ENCODE peak calls at places on chromosome 1, in ten cellular contexts. One of them, this sample, is unnamed.

GRCh38 chr1:219329606-219330005 is 155.9 kb downstream of the LYPLAL1 start:
- DNase-seq in nephron progenitor cell: no peak
- DNase-seq in progenitor cell of endocrine pancreas: no peak
- DNase-seq in GM20000: no peak
- DNase-seq in neural crest cell: no peak
- DNase-seq in cardiac fibroblast: peak
- DNase-seq in pancreas: no peak
- DNase-seq in lower lobe of right lung: no peak
- DNase-seq in breast epithelium: no peak
- DNase-seq in cardiac muscle cell: peak
- DNase-seq in this sample: no peak

GRCh38 chr1:188709146-188709545 is 1768.5 kb downstream of the BRINP3 start:
- DNase-seq in nephron progenitor cell: no peak
- DNase-seq in progenitor cell of endocrine pancreas: no peak
- DNase-seq in GM20000: no peak
- DNase-seq in neural crest cell: no peak
- DNase-seq in cardiac fibroblast: peak
- DNase-seq in pancreas: no peak
- DNase-seq in lower lobe of right lung: no peak
- DNase-seq in breast epithelium: no peak
- DNase-seq in cardiac muscle cell: peak
- DNase-seq in this sample: no peak

GRCh38 chr1:17635811-17636210 is 96.3 kb downstream of the ARHGEF10L start:
- DNase-seq in nephron progenitor cell: no peak
- DNase-seq in progenitor cell of endocrine pancreas: no peak
- DNase-seq in GM20000: no peak
- DNase-seq in neural crest cell: no peak
- DNase-seq in cardiac fibroblast: no peak
- DNase-seq in pancreas: peak
- DNase-seq in lower lobe of right lung: peak
- DNase-seq in breast epithelium: no peak
- DNase-seq in cardiac muscle cell: no peak
- DNase-seq in this sample: no peak

GRCh38 chr1:43472087-43472462 is 18.3 kb upstream of the HYI start:
- DNase-seq in nephron progenitor cell: no peak
- DNase-seq in progenitor cell of endocrine pancreas: no peak
- DNase-seq in GM20000: no peak
- DNase-seq in neural crest cell: no peak
- DNase-seq in cardiac fibroblast: no peak
- DNase-seq in pancreas: no peak
- DNase-seq in lower lobe of right lung: no peak
- DNase-seq in breast epithelium: no peak
- DNase-seq in cardiac muscle cell: no peak
- DNase-seq in this sample: no peak

GRCh38 chr1:180923024-180923841 is 10.5 kb downstream of the KIAA1614 start:
- DNase-seq in nephron progenitor cell: peak
- DNase-seq in progenitor cell of endocrine pancreas: no peak
- DNase-seq in GM20000: no peak
- DNase-seq in neural crest cell: no peak
- DNase-seq in cardiac fibroblast: peak
- DNase-seq in pancreas: no peak
- DNase-seq in lower lobe of right lung: no peak
- DNase-seq in breast epithelium: no peak
- DNase-seq in cardiac muscle cell: peak
- DNase-seq in this sample: no peak

GRCh38 chr1:8666394-8667167 is 150.9 kb downstream of the RERE start:
- DNase-seq in nephron progenitor cell: no peak
- DNase-seq in progenitor cell of endocrine pancreas: no peak
- DNase-seq in GM20000: no peak
- DNase-seq in neural crest cell: no peak
- DNase-seq in cardiac fibroblast: peak
- DNase-seq in pancreas: no peak
- DNase-seq in lower lobe of right lung: no peak
- DNase-seq in breast epithelium: no peak
- DNase-seq in cardiac muscle cell: peak
- DNase-seq in this sample: no peak

GRCh38 chr1:160539896-160540858 is 17.1 kb upstream of the SLAMF6 start:
- DNase-seq in nephron progenitor cell: no peak
- DNase-seq in progenitor cell of endocrine pancreas: no peak
- DNase-seq in GM20000: peak
- DNase-seq in neural crest cell: no peak
- DNase-seq in cardiac fibroblast: peak
- DNase-seq in pancreas: peak
- DNase-seq in lower lobe of right lung: no peak
- DNase-seq in breast epithelium: no peak
- DNase-seq in cardiac muscle cell: peak
- DNase-seq in this sample: no peak

GRCh38 chr1:5831600-5832335 is 160.5 kb downstream of the NPHP4 start:
- DNase-seq in nephron progenitor cell: no peak
- DNase-seq in progenitor cell of endocrine pancreas: no peak
- DNase-seq in GM20000: no peak
- DNase-seq in neural crest cell: no peak
- DNase-seq in cardiac fibroblast: no peak
- DNase-seq in pancreas: no peak
- DNase-seq in lower lobe of right lung: no peak
- DNase-seq in breast epithelium: no peak
- DNase-seq in cardiac muscle cell: no peak
- DNase-seq in this sample: no peak

GRCh38 chr1:8962812-8963669 is 17.4 kb downstream of the CA6 start:
- DNase-seq in nephron progenitor cell: peak
- DNase-seq in progenitor cell of endocrine pancreas: peak
- DNase-seq in GM20000: peak
- DNase-seq in neural crest cell: no peak
- DNase-seq in cardiac fibroblast: peak
- DNase-seq in pancreas: no peak
- DNase-seq in lower lobe of right lung: peak
- DNase-seq in breast epithelium: no peak
- DNase-seq in cardiac muscle cell: peak
- DNase-seq in this sample: no peak

GRCh38 chr1:3068400-3069361 is at the start of gene PRDM16:
- DNase-seq in nephron progenitor cell: peak
- DNase-seq in progenitor cell of endocrine pancreas: peak
- DNase-seq in GM20000: no peak
- DNase-seq in neural crest cell: no peak
- DNase-seq in cardiac fibroblast: peak
- DNase-seq in pancreas: peak
- DNase-seq in lower lobe of right lung: peak
- DNase-seq in breast epithelium: no peak
- DNase-seq in cardiac muscle cell: peak
- DNase-seq in this sample: no peak

GRCh38 chr1:240739754-240740153 is 127.8 kb upstream of the GREM2 start:
- DNase-seq in nephron progenitor cell: no peak
- DNase-seq in progenitor cell of endocrine pancreas: no peak
- DNase-seq in GM20000: no peak
- DNase-seq in neural crest cell: no peak
- DNase-seq in cardiac fibroblast: peak
- DNase-seq in pancreas: no peak
- DNase-seq in lower lobe of right lung: no peak
- DNase-seq in breast epithelium: no peak
- DNase-seq in cardiac muscle cell: no peak
- DNase-seq in this sample: no peak

GRCh38 chr1:7298749-7299151 is 472.3 kb upstream of the VAMP3 start:
- DNase-seq in nephron progenitor cell: no peak
- DNase-seq in progenitor cell of endocrine pancreas: no peak
- DNase-seq in GM20000: no peak
- DNase-seq in neural crest cell: no peak
- DNase-seq in cardiac fibroblast: peak
- DNase-seq in pancreas: no peak
- DNase-seq in lower lobe of right lung: no peak
- DNase-seq in breast epithelium: no peak
- DNase-seq in cardiac muscle cell: peak
- DNase-seq in this sample: peak

GRCh38 chr1:59685666-59686065 is 129.1 kb upstream of the HOOK1 start:
- DNase-seq in nephron progenitor cell: no peak
- DNase-seq in progenitor cell of endocrine pancreas: no peak
- DNase-seq in GM20000: no peak
- DNase-seq in neural crest cell: no peak
- DNase-seq in cardiac fibroblast: no peak
- DNase-seq in pancreas: no peak
- DNase-seq in lower lobe of right lung: no peak
- DNase-seq in breast epithelium: no peak
- DNase-seq in cardiac muscle cell: no peak
- DNase-seq in this sample: no peak

GRCh38 chr1:27575861-27576331 is 28.0 kb downstream of the AHDC1 start:
- DNase-seq in nephron progenitor cell: peak
- DNase-seq in progenitor cell of endocrine pancreas: peak
- DNase-seq in GM20000: peak
- DNase-seq in neural crest cell: no peak
- DNase-seq in cardiac fibroblast: peak
- DNase-seq in pancreas: peak
- DNase-seq in lower lobe of right lung: peak
- DNase-seq in breast epithelium: no peak
- DNase-seq in cardiac muscle cell: peak
- DNase-seq in this sample: no peak

DNA sequence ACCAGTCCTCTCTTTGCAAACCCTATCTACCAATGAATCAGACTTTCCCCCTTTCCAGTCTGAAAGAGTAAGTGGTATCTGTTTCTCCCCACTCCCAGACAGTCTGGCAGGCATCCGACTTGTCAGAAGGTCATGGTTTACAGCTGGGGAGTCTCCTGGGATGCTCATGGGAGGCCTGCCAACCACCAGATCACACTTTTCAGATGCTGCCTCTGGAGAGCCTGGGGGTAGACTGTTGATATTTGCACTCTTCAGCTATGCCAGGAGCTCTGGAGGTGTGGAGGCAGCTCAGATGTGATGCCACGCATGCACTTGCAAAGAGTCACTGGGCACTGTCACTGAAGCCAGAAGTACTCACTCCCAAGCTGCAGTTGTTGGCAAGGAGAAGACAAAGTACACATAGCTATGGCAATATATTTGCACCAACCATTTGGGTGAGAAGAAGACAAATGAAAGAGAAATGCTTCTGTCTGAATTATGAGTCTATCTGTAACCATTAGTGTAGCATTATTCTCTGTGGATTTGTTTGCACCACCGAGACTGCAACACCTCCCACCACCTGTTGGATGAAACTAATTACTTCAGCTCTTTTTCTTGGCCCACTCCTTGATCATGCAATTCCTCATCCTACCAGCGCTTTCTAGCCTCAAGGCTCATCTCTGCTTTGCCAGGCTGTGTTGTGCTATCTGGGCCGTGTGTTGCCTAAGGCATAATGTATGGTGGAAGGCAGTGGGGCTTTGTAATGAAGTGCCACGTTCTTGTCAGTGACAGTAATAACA is 133.0 kb upstream of the SPAG17 start:
- DNase-seq in nephron progenitor cell: no peak
- DNase-seq in progenitor cell of endocrine pancreas: no peak
- DNase-seq in GM20000: no peak
- DNase-seq in neural crest cell: no peak
- DNase-seq in cardiac fibroblast: peak
- DNase-seq in pancreas: no peak
- DNase-seq in lower lobe of right lung: no peak
- DNase-seq in breast epithelium: no peak
- DNase-seq in cardiac muscle cell: peak
- DNase-seq in this sample: no peak
- TF ChIP-seq CTCF in nephron progenitor cell: no peak
- TF ChIP-seq CTCF in progenitor cell of endocrine pancreas: no peak
- TF ChIP-seq CTCF in GM20000: no peak
- TF ChIP-seq CTCF in neural crest cell: no peak
- TF ChIP-seq CTCF in cardiac fibroblast: no peak
- TF ChIP-seq CTCF in pancreas: no peak
- TF ChIP-seq CTCF in lower lobe of right lung: no peak
- TF ChIP-seq CTCF in breast epithelium: no peak
- TF ChIP-seq CTCF in cardiac muscle cell: no peak
- TF ChIP-seq CTCF in this sample: no peak

GRCh38 chr1:113963281-113963906 is 15.9 kb upstream of the OLFML3 start:
- DNase-seq in nephron progenitor cell: no peak
- DNase-seq in progenitor cell of endocrine pancreas: no peak
- DNase-seq in GM20000: no peak
- DNase-seq in neural crest cell: no peak
- DNase-seq in cardiac fibroblast: peak
- DNase-seq in pancreas: no peak
- DNase-seq in lower lobe of right lung: no peak
- DNase-seq in breast epithelium: no peak
- DNase-seq in cardiac muscle cell: peak
- DNase-seq in this sample: no peak
- TF ChIP-seq CTCF in nephron progenitor cell: no peak
- TF ChIP-seq CTCF in progenitor cell of endocrine pancreas: no peak
- TF ChIP-seq CTCF in GM20000: no peak
- TF ChIP-seq CTCF in neural crest cell: peak
- TF ChIP-seq CTCF in cardiac fibroblast: no peak
- TF ChIP-seq CTCF in pancreas: no peak
- TF ChIP-seq CTCF in lower lobe of right lung: no peak
- TF ChIP-seq CTCF in breast epithelium: no peak
- TF ChIP-seq CTCF in cardiac muscle cell: no peak
- TF ChIP-seq CTCF in this sample: no peak

DNA sequence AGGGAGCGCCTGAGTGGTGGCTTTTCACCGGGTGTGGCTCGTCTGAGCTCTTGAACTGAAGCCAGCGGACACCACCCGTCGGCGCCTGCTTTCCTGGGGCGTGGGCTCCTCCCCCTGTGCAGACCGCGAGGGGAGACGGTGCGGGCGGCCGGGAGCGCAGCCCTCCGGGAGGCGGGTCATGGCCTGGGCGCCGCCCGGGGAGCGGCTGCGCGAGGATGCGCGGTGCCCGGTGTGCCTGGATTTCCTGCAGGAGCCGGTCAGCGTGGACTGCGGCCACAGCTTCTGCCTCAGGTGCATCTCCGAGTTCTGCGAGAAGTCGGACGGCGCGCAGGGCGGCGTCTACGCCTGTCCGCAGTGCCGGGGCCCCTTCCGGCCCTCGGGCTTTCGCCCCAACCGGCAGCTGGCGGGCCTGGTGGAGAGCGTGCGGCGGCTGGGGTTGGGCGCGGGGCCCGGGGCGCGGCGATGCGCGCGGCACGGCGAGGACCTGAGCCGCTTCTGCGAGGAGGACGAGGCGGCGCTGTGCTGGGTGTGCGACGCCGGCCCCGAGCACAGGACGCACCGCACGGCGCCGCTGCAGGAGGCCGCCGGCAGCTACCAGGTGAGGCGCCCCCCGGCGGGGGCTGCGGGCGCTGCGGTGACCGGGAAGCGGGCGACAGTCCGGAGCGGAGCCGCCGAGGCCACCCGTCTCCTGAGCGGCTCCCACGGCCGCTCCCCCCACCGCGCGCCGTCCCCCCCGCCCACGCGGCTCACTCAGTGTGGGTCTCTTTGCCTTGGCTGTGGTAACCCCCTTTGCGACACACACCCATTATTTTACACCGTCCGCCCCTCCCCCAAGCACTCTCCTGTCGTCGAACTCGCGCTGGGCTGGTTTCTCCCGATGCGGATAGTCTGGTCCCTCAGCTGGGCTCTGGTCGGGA is at the start of gene TRIM58:
- DNase-seq in nephron progenitor cell: peak
- DNase-seq in progenitor cell of endocrine pancreas: peak
- DNase-seq in GM20000: peak
- DNase-seq in neural crest cell: peak
- DNase-seq in cardiac fibroblast: peak
- DNase-seq in pancreas: peak
- DNase-seq in lower lobe of right lung: peak
- DNase-seq in breast epithelium: no peak
- DNase-seq in cardiac muscle cell: no peak
- DNase-seq in this sample: no peak
- TF ChIP-seq CTCF in nephron progenitor cell: no peak
- TF ChIP-seq CTCF in progenitor cell of endocrine pancreas: peak
- TF ChIP-seq CTCF in GM20000: peak
- TF ChIP-seq CTCF in neural crest cell: peak
- TF ChIP-seq CTCF in cardiac fibroblast: no peak
- TF ChIP-seq CTCF in pancreas: no peak
- TF ChIP-seq CTCF in lower lobe of right lung: peak
- TF ChIP-seq CTCF in breast epithelium: no peak
- TF ChIP-seq CTCF in cardiac muscle cell: no peak
- TF ChIP-seq CTCF in this sample: peak

GRCh38 chr1:227805606-227806197 is 9.8 kb upstream of the PRSS38 start:
- DNase-seq in nephron progenitor cell: no peak
- DNase-seq in progenitor cell of endocrine pancreas: no peak
- DNase-seq in GM20000: no peak
- DNase-seq in neural crest cell: no peak
- DNase-seq in cardiac fibroblast: peak
- DNase-seq in pancreas: no peak
- DNase-seq in lower lobe of right lung: no peak
- DNase-seq in breast epithelium: no peak
- DNase-seq in cardiac muscle cell: peak
- DNase-seq in this sample: no peak
- TF ChIP-seq CTCF in nephron progenitor cell: no peak
- TF ChIP-seq CTCF in progenitor cell of endocrine pancreas: no peak
- TF ChIP-seq CTCF in GM20000: no peak
- TF ChIP-seq CTCF in neural crest cell: no peak
- TF ChIP-seq CTCF in cardiac fibroblast: no peak
- TF ChIP-seq CTCF in pancreas: no peak
- TF ChIP-seq CTCF in lower lobe of right lung: no peak
- TF ChIP-seq CTCF in breast epithelium: no peak
- TF ChIP-seq CTCF in cardiac muscle cell: no peak
- TF ChIP-seq CTCF in this sample: no peak